ENCODE peak calls at places on chromosome 7, in four cellular contexts. One of them, this sample, is unnamed. For H3K36me3, the result is how much of the 10 kb centered on the place peaks cover.

GRCh38 chr7:51357821-51358220 is 41.2 kb upstream of the COBL start:
- DNase-seq in tibial artery: no peak
- DNase-seq in pancreas: no peak
- DNase-seq in mucosa of descending colon: no peak
- DNase-seq in this sample: no peak

GRCh38 chr7:19061331-19061730 is 56.1 kb downstream of the TWIST1 start:
- DNase-seq in mucosa of descending colon: no peak
- DNase-seq in pancreas: no peak
- DNase-seq in tibial artery: no peak
- DNase-seq in this sample: no peak

GRCh38 chr7:150375662-150376521 is 3.2 kb upstream of the ZNF775 start:
- DNase-seq in tibial artery: no peak
- DNase-seq in mucosa of descending colon: peak
- DNase-seq in pancreas: no peak
- DNase-seq in this sample: no peak

GRCh38 chr7:875051-875450 is 1.3 kb upstream of the GET4 start:
- DNase-seq in mucosa of descending colon: no peak
- DNase-seq in tibial artery: no peak
- DNase-seq in pancreas: no peak
- DNase-seq in this sample: no peak

GRCh38 chr7:23888958-23889357 is 178.9 kb downstream of the STK31 start:
- DNase-seq in pancreas: no peak
- DNase-seq in mucosa of descending colon: no peak
- DNase-seq in tibial artery: no peak
- DNase-seq in this sample: no peak

GRCh38 chr7:105652359-105652993 is 71.2 kb upstream of the EFCAB10 start:
- DNase-seq in pancreas: peak
- DNase-seq in mucosa of descending colon: peak
- DNase-seq in tibial artery: peak
- DNase-seq in this sample: peak

GRCh38 chr7:99001482-99002145 is 123.3 kb downstream of the TRRAP start:
- DNase-seq in tibial artery: no peak
- DNase-seq in mucosa of descending colon: no peak
- DNase-seq in pancreas: no peak
- DNase-seq in this sample: no peak

GRCh38 chr7:99005776-99006175 is 127.4 kb downstream of the TRRAP start:
- DNase-seq in pancreas: no peak
- DNase-seq in mucosa of descending colon: no peak
- DNase-seq in tibial artery: no peak
- DNase-seq in this sample: no peak

GRCh38 chr7:1675673-1676549 is 5.8 kb downstream of the ELFN1 start:
- DNase-seq in pancreas: peak
- DNase-seq in mucosa of descending colon: no peak
- DNase-seq in tibial artery: peak
- DNase-seq in this sample: no peak

GRCh38 chr7:149626972-149627371 is 129.4 kb upstream of the ZNF746 start:
- DNase-seq in tibial artery: no peak
- DNase-seq in pancreas: no peak
- DNase-seq in mucosa of descending colon: no peak
- DNase-seq in this sample: no peak

GRCh38 chr7:157585113-157585861 is 248.5 kb downstream of the DNAJB6 start:
- DNase-seq in tibial artery: no peak
- DNase-seq in mucosa of descending colon: no peak
- DNase-seq in pancreas: no peak
- DNase-seq in this sample: peak
- H3K36me3 ChIP-seq in tibial artery: under half
- H3K36me3 ChIP-seq in mucosa of descending colon: under half
- H3K36me3 ChIP-seq in pancreas: under half
- H3K36me3 ChIP-seq in this sample: under half

GRCh38 chr7:72335561-72336381 is 76.4 kb downstream of the CALN1 start:
- DNase-seq in tibial artery: no peak
- DNase-seq in pancreas: peak
- DNase-seq in mucosa of descending colon: no peak
- DNase-seq in this sample: no peak
- H3K4me3 ChIP-seq in tibial artery: no peak
- H3K4me3 ChIP-seq in pancreas: peak
- H3K4me3 ChIP-seq in mucosa of descending colon: no peak
- H3K4me3 ChIP-seq in this sample: peak

DNA sequence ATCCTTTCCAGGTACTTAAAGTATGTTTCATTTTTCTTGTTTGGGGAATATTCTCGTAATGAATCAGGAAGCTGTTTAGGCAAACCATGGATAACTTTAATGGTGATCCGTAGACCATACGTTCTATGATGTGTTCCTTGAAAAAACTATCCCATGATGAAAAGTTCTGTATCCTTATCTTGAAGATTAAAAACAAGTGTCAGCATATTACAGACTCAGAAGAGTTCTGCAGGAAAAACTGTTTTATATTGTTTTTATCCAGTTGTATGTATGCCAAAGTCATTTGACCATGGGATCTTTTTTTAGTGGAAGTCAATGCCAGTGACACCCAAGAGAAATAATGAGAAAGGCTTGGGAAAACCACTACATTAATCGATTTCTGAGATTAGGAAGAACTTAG is 52.0 kb downstream of the DLD start:
- DNase-seq in mucosa of descending colon: no peak
- DNase-seq in pancreas: no peak
- DNase-seq in tibial artery: no peak
- DNase-seq in this sample: no peak
- H3K36me3 ChIP-seq in mucosa of descending colon: under half
- H3K36me3 ChIP-seq in pancreas: under half
- H3K36me3 ChIP-seq in tibial artery: under half
- H3K36me3 ChIP-seq in this sample: half or more

GRCh38 chr7:138837627-138838026 is 39.6 kb upstream of the ATP6V0A4 start:
- DNase-seq in mucosa of descending colon: peak
- DNase-seq in pancreas: no peak
- DNase-seq in tibial artery: no peak
- DNase-seq in this sample: peak

GRCh38 chr7:138834583-138834982 is 36.6 kb upstream of the ATP6V0A4 start:
- DNase-seq in tibial artery: no peak
- DNase-seq in pancreas: no peak
- DNase-seq in mucosa of descending colon: no peak
- DNase-seq in this sample: no peak

GRCh38 chr7:138842111-138842510 is 44.1 kb upstream of the ATP6V0A4 start:
- DNase-seq in mucosa of descending colon: no peak
- DNase-seq in pancreas: no peak
- DNase-seq in tibial artery: no peak
- DNase-seq in this sample: no peak

GRCh38 chr7:138835087-138835486 is 37.1 kb upstream of the ATP6V0A4 start:
- DNase-seq in mucosa of descending colon: no peak
- DNase-seq in pancreas: no peak
- DNase-seq in tibial artery: no peak
- DNase-seq in this sample: no peak

GRCh38 chr7:138838166-138838565 is 40.2 kb upstream of the ATP6V0A4 start:
- DNase-seq in mucosa of descending colon: no peak
- DNase-seq in pancreas: no peak
- DNase-seq in tibial artery: no peak
- DNase-seq in this sample: no peak
- H3K4me3 ChIP-seq in mucosa of descending colon: no peak
- H3K4me3 ChIP-seq in pancreas: no peak
- H3K4me3 ChIP-seq in tibial artery: no peak
- H3K4me3 ChIP-seq in this sample: no peak

This sample was measured in heart right ventricle.